ENCODE peak calls at places on chromosomes 2 and 18, in six cellular contexts. One of them, this sample, is unnamed.
A peak's percentile ranks its signal among the peaks of the same experiment; 100 is the strongest.

GRCh38 chr18:267380-267687 is 513 bp downstream of the THOC1 start:
- DNase-seq in ovary: peak; percentile 18
- DNase-seq in bronchial epithelial cell: peak; percentile 22
- DNase-seq in astrocyte of the spinal cord: no peak
- DNase-seq in thoracic aorta: no peak
- DNase-seq in brain microvascular endothelial cell: peak; percentile 2
- DNase-seq in this sample: no peak

GRCh38 chr2:221513251-221513650 is 58.9 kb downstream of the EPHA4 start:
- DNase-seq in astrocyte of the spinal cord: no peak
- DNase-seq in thoracic aorta: no peak
- DNase-seq in bronchial epithelial cell: no peak
- DNase-seq in ovary: no peak
- DNase-seq in brain microvascular endothelial cell: no peak
- DNase-seq in this sample: no peak

GRCh38 chr2:127558911-127559310 is 23.4 kb downstream of the MYO7B start:
- DNase-seq in astrocyte of the spinal cord: no peak
- DNase-seq in ovary: no peak
- DNase-seq in bronchial epithelial cell: no peak
- DNase-seq in thoracic aorta: no peak
- DNase-seq in brain microvascular endothelial cell: no peak
- DNase-seq in this sample: no peak

GRCh38 chr18:24019641-24020331 is 5.2 kb downstream of the TTC39C start:
- DNase-seq in astrocyte of the spinal cord: peak; percentile 26
- DNase-seq in brain microvascular endothelial cell: no peak
- DNase-seq in thoracic aorta: no peak
- DNase-seq in bronchial epithelial cell: no peak
- DNase-seq in ovary: no peak
- DNase-seq in this sample: no peak

GRCh38 chr2:231640229-231640628 is 47.6 kb downstream of the TEX44 start:
- DNase-seq in astrocyte of the spinal cord: no peak
- DNase-seq in ovary: no peak
- DNase-seq in bronchial epithelial cell: no peak
- DNase-seq in brain microvascular endothelial cell: no peak
- DNase-seq in thoracic aorta: no peak
- DNase-seq in this sample: no peak

GRCh38 chr2:70922591-70923234 is 13.0 kb upstream of the ATP6V1B1 start:
- DNase-seq in astrocyte of the spinal cord: no peak
- DNase-seq in brain microvascular endothelial cell: no peak
- DNase-seq in thoracic aorta: no peak
- DNase-seq in ovary: no peak
- DNase-seq in bronchial epithelial cell: no peak
- DNase-seq in this sample: no peak

GRCh38 chr2:206920310-206920709 is 19.0 kb upstream of the CPO start:
- DNase-seq in ovary: no peak
- DNase-seq in brain microvascular endothelial cell: no peak
- DNase-seq in bronchial epithelial cell: peak; percentile 1
- DNase-seq in astrocyte of the spinal cord: no peak
- DNase-seq in thoracic aorta: no peak
- DNase-seq in this sample: no peak

GRCh38 chr2:127096280-127096679 is 10.7 kb downstream of the BIN1 start:
- DNase-seq in astrocyte of the spinal cord: no peak
- DNase-seq in bronchial epithelial cell: no peak
- DNase-seq in brain microvascular endothelial cell: no peak
- DNase-seq in thoracic aorta: no peak
- DNase-seq in ovary: no peak
- DNase-seq in this sample: no peak

GRCh38 chr18:76988015-76988826 is 144.4 kb downstream of the MBP start:
- DNase-seq in brain microvascular endothelial cell: no peak
- DNase-seq in bronchial epithelial cell: no peak
- DNase-seq in astrocyte of the spinal cord: no peak
- DNase-seq in ovary: no peak
- DNase-seq in thoracic aorta: no peak
- DNase-seq in this sample: no peak

GRCh38 chr2:21372654-21373053 is 248.9 kb downstream of the TDRD15 start:
- DNase-seq in brain microvascular endothelial cell: no peak
- DNase-seq in thoracic aorta: no peak
- DNase-seq in ovary: no peak
- DNase-seq in astrocyte of the spinal cord: no peak
- DNase-seq in bronchial epithelial cell: peak; percentile 28
- DNase-seq in this sample: peak; percentile 21

GRCh38 chr18:63850010-63850409 is 37.5 kb upstream of the SERPINB2 start:
- DNase-seq in thoracic aorta: no peak
- DNase-seq in astrocyte of the spinal cord: no peak
- DNase-seq in brain microvascular endothelial cell: peak; percentile 53
- DNase-seq in ovary: no peak
- DNase-seq in bronchial epithelial cell: peak; percentile 86
- DNase-seq in this sample: peak; percentile 84

GRCh38 chr2:200305797-200306718 is at the start of gene SPATS2L:
- DNase-seq in thoracic aorta: peak; percentile 31
- DNase-seq in astrocyte of the spinal cord: peak; percentile 77
- DNase-seq in ovary: peak; percentile 83
- DNase-seq in bronchial epithelial cell: peak; percentile 65
- DNase-seq in brain microvascular endothelial cell: peak; percentile 75
- DNase-seq in this sample: peak; percentile 63

GRCh38 chr2:236753611-236754010 is 184.0 kb downstream of the ACKR3 start:
- DNase-seq in astrocyte of the spinal cord: no peak
- DNase-seq in ovary: no peak
- DNase-seq in bronchial epithelial cell: no peak
- DNase-seq in brain microvascular endothelial cell: no peak
- DNase-seq in thoracic aorta: no peak
- DNase-seq in this sample: no peak

GRCh38 chr2:241582806-241583205 is 24.3 kb downstream of the BOK start:
- DNase-seq in thoracic aorta: no peak
- DNase-seq in bronchial epithelial cell: no peak
- DNase-seq in ovary: no peak
- DNase-seq in astrocyte of the spinal cord: no peak
- DNase-seq in brain microvascular endothelial cell: no peak
- DNase-seq in this sample: no peak

GRCh38 chr2:73175663-73176204 is 26.6 kb upstream of the NOTO start:
- DNase-seq in brain microvascular endothelial cell: peak; percentile 56
- DNase-seq in thoracic aorta: peak; percentile 60
- DNase-seq in ovary: peak; percentile 79
- DNase-seq in bronchial epithelial cell: peak; percentile 27
- DNase-seq in astrocyte of the spinal cord: peak; percentile 35
- DNase-seq in this sample: peak; percentile 46

GRCh38 chr2:235810297-235810696 is 316.5 kb downstream of the AGAP1 start:
- DNase-seq in brain microvascular endothelial cell: no peak
- DNase-seq in astrocyte of the spinal cord: no peak
- DNase-seq in ovary: no peak
- DNase-seq in bronchial epithelial cell: no peak
- DNase-seq in thoracic aorta: no peak
- DNase-seq in this sample: no peak

GRCh38 chr2:203869610-203870042 is 2.1 kb downstream of the CTLA4 start:
- DNase-seq in ovary: no peak
- DNase-seq in thoracic aorta: no peak
- DNase-seq in astrocyte of the spinal cord: no peak
- DNase-seq in bronchial epithelial cell: no peak
- DNase-seq in brain microvascular endothelial cell: no peak
- DNase-seq in this sample: no peak

GRCh38 chr18:35267161-35267651 is 22.8 kb downstream of the ZSCAN30 start:
- DNase-seq in brain microvascular endothelial cell: peak; percentile 7
- DNase-seq in astrocyte of the spinal cord: peak; percentile 63
- DNase-seq in bronchial epithelial cell: no peak
- DNase-seq in thoracic aorta: peak; percentile 31
- DNase-seq in ovary: peak; percentile 81
- DNase-seq in this sample: peak; percentile 32

GRCh38 chr2:74137651-74138050 is 10.1 kb downstream of the BOLA3 start:
- DNase-seq in astrocyte of the spinal cord: no peak
- DNase-seq in brain microvascular endothelial cell: no peak
- DNase-seq in ovary: no peak
- DNase-seq in bronchial epithelial cell: no peak
- DNase-seq in thoracic aorta: no peak
- DNase-seq in this sample: no peak

GRCh38 chr2:157874278-157874825 is 1.8 kb downstream of the ACVR1 start:
- DNase-seq in brain microvascular endothelial cell: no peak
- DNase-seq in thoracic aorta: no peak
- DNase-seq in astrocyte of the spinal cord: no peak
- DNase-seq in ovary: no peak
- DNase-seq in bronchial epithelial cell: no peak
- DNase-seq in this sample: no peak

GRCh38 chr2:72289283-72289682 is 141.6 kb upstream of the CYP26B1 start:
- DNase-seq in ovary: no peak
- DNase-seq in thoracic aorta: no peak
- DNase-seq in brain microvascular endothelial cell: peak; percentile 71
- DNase-seq in bronchial epithelial cell: no peak
- DNase-seq in astrocyte of the spinal cord: peak; percentile 11
- DNase-seq in this sample: peak; percentile 31

GRCh38 chr2:239949537-239949936 is 75.6 kb downstream of the NDUFA10 start:
- DNase-seq in brain microvascular endothelial cell: no peak
- DNase-seq in astrocyte of the spinal cord: no peak
- DNase-seq in bronchial epithelial cell: no peak
- DNase-seq in thoracic aorta: no peak
- DNase-seq in ovary: no peak
- DNase-seq in this sample: no peak

GRCh38 chr2:216571909-216572513 is 61.2 kb upstream of the IGFBP2 start:
- DNase-seq in ovary: no peak
- DNase-seq in brain microvascular endothelial cell: no peak
- DNase-seq in bronchial epithelial cell: peak; percentile 43
- DNase-seq in astrocyte of the spinal cord: no peak
- DNase-seq in thoracic aorta: no peak
- DNase-seq in this sample: no peak

DNA sequence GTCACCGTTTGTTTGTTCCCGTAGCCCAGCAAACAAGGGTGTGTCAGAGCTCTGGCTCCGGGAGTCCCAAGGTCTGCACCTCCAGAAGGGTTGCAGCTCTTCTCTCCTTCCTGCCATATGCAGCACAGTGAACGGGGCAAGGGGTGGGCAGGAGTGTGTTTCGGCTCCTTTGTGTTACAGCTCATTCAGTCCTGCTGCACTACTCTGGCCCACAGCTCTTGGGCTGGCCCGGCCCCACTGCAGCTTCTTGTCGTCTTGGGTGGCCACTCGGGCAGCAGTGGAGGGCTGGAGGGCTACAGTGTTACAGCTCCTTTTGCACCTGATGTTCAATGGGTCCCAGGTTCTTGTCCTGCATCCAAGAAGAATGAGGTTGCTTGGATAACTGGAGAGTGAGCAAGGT is 408.3 kb downstream of the DCC start:
- DNase-seq in astrocyte of the spinal cord: no peak
- DNase-seq in bronchial epithelial cell: no peak
- DNase-seq in brain microvascular endothelial cell: no peak
- DNase-seq in thoracic aorta: no peak
- DNase-seq in ovary: no peak
- DNase-seq in this sample: no peak
- H3K4me3 ChIP-seq in astrocyte of the spinal cord: no peak overlapping the region
- H3K4me3 ChIP-seq in bronchial epithelial cell: no peak overlapping the region
- H3K4me3 ChIP-seq in brain microvascular endothelial cell: no peak overlapping the region
- H3K4me3 ChIP-seq in thoracic aorta: no peak overlapping the region
- H3K4me3 ChIP-seq in ovary: no peak overlapping the region
- H3K4me3 ChIP-seq in this sample: no peak overlapping the region

GRCh38 chr18:21484851-21485636 is 115.5 kb downstream of the ESCO1 start:
- DNase-seq in thoracic aorta: no peak
- DNase-seq in astrocyte of the spinal cord: peak; percentile 34
- DNase-seq in brain microvascular endothelial cell: peak; percentile 3
- DNase-seq in bronchial epithelial cell: peak; percentile 30
- DNase-seq in ovary: no peak
- DNase-seq in this sample: peak; percentile 21

GRCh38 chr18:21490745-21491144 is 109.8 kb downstream of the ESCO1 start:
- DNase-seq in ovary: no peak
- DNase-seq in bronchial epithelial cell: no peak
- DNase-seq in astrocyte of the spinal cord: no peak
- DNase-seq in brain microvascular endothelial cell: no peak
- DNase-seq in thoracic aorta: no peak
- DNase-seq in this sample: no peak

GRCh38 chr18:21486905-21487437 is 113.5 kb downstream of the ESCO1 start:
- DNase-seq in astrocyte of the spinal cord: no peak
- DNase-seq in bronchial epithelial cell: no peak
- DNase-seq in brain microvascular endothelial cell: no peak
- DNase-seq in ovary: no peak
- DNase-seq in thoracic aorta: no peak
- DNase-seq in this sample: no peak

GRCh38 chr18:21489919-21490495 is 110.5 kb downstream of the ESCO1 start:
- DNase-seq in bronchial epithelial cell: no peak
- DNase-seq in thoracic aorta: no peak
- DNase-seq in astrocyte of the spinal cord: no peak
- DNase-seq in ovary: no peak
- DNase-seq in brain microvascular endothelial cell: no peak
- DNase-seq in this sample: peak; percentile 6

GRCh38 chr18:21489119-21489750 is 111.3 kb downstream of the ESCO1 start:
- DNase-seq in thoracic aorta: no peak
- DNase-seq in brain microvascular endothelial cell: peak; percentile 52
- DNase-seq in astrocyte of the spinal cord: peak; percentile 58
- DNase-seq in ovary: no peak
- DNase-seq in bronchial epithelial cell: peak; percentile 56
- DNase-seq in this sample: peak; percentile 74
- TF ChIP-seq CTCF in thoracic aorta: peak; percentile 51
- TF ChIP-seq CTCF in brain microvascular endothelial cell: peak; percentile 87
- TF ChIP-seq CTCF in astrocyte of the spinal cord: peak; percentile 78
- TF ChIP-seq CTCF in ovary: no peak
- TF ChIP-seq CTCF in bronchial epithelial cell: peak; percentile 75
- TF ChIP-seq CTCF in this sample: peak; percentile 83

DNA sequence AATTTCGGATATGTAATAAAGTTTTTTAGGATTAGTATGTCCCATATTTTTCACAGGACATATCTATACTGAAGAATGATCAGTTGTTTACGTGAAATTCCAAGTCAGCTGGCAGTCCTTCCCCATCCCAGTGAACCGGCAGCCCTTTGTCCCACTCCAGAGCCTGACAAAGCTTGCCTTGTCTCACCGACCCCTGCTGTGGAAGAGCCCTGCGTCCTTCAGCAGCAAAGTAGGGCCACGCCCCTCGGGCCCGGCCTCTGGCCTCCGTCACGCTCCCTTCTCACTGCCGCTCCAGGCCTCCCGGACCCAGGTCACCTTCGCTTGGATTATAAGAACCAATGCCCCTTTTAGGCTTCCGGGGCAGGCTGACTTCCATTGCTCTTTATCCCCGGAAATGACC is 89.8 kb upstream of the TGIF1 start:
- DNase-seq in bronchial epithelial cell: no peak
- DNase-seq in astrocyte of the spinal cord: no peak
- DNase-seq in ovary: no peak
- DNase-seq in thoracic aorta: no peak
- DNase-seq in brain microvascular endothelial cell: no peak
- DNase-seq in this sample: no peak
- H3K4me3 ChIP-seq in bronchial epithelial cell: no peak overlapping the region
- H3K4me3 ChIP-seq in astrocyte of the spinal cord: no peak overlapping the region
- H3K4me3 ChIP-seq in ovary: no peak overlapping the region
- H3K4me3 ChIP-seq in thoracic aorta: no peak overlapping the region
- H3K4me3 ChIP-seq in brain microvascular endothelial cell: no peak overlapping the region
- H3K4me3 ChIP-seq in this sample: no peak overlapping the region

GRCh38 chr2:188974184-188974583 is at the start of gene COL3A1:
- DNase-seq in thoracic aorta: no peak
- DNase-seq in bronchial epithelial cell: no peak
- DNase-seq in ovary: peak; percentile 56
- DNase-seq in brain microvascular endothelial cell: peak; percentile 66
- DNase-seq in astrocyte of the spinal cord: peak; percentile 82
- DNase-seq in this sample: no peak
- TF ChIP-seq CTCF in thoracic aorta: no peak
- TF ChIP-seq CTCF in bronchial epithelial cell: no peak
- TF ChIP-seq CTCF in ovary: no peak
- TF ChIP-seq CTCF in brain microvascular endothelial cell: no peak
- TF ChIP-seq CTCF in astrocyte of the spinal cord: no peak
- TF ChIP-seq CTCF in this sample: no peak

DNA sequence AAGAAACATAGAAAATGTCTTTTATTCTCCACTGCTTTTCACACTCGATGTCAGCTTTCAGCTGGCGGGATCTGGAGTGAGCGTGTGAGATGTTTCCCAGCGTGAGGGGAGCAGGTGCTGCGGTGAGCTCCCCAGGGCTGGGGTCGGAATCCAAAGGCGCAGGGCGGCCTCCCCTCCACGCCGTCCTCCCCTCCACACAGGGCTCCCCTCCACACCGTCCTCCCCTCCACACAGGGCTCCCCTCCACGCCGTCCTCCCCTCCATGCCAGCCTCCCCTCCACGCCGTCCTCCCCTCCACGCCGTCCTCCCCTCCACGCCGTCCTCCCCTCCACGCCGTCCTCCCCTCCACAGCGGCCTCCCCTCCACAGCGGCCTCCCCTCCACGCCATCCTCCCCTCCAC is 26.9 kb upstream of the KCNG2 start:
- DNase-seq in brain microvascular endothelial cell: no peak
- DNase-seq in thoracic aorta: no peak
- DNase-seq in ovary: peak; percentile 9
- DNase-seq in astrocyte of the spinal cord: no peak
- DNase-seq in bronchial epithelial cell: no peak
- DNase-seq in this sample: no peak
- H3K4me3 ChIP-seq in brain microvascular endothelial cell: no peak overlapping the region
- H3K4me3 ChIP-seq in thoracic aorta: no peak overlapping the region
- H3K4me3 ChIP-seq in ovary: no peak overlapping the region
- H3K4me3 ChIP-seq in astrocyte of the spinal cord: no peak overlapping the region
- H3K4me3 ChIP-seq in bronchial epithelial cell: no peak overlapping the region
- H3K4me3 ChIP-seq in this sample: no peak overlapping the region

This sample was measured in epithelial cell of esophagus.